ENCODE peak calls at places on chromosomes 7 and 10, in five cellular contexts. W is tibial artery, R is H7, Y is HAP-1, U is NT2/D1. L is an unnamed sample.

GRCh38 chr10:69494626-69495558 is 43.6 kb downstream of the TSPAN15 start:
- DNase-seq in W (no peak), R (peak; percentile 64), Y (no peak), U (no peak), L (peak; percentile 52)

GRCh38 chr7:131305152-131305551 is 22.5 kb upstream of the MKLN1 start:
- DNase-seq in W (no peak), R (no peak), Y (no peak), U (no peak), L (no peak)

GRCh38 chr7:27316311-27316710 is 73.7 kb downstream of the EVX1 start:
- DNase-seq in W (no peak), R (no peak), Y (no peak), U (no peak), L (no peak)

GRCh38 chr7:92835851-92836488 is 403 bp downstream of the CDK6 start:
- DNase-seq in W (peak; percentile 21), R (peak; percentile 27), Y (peak; percentile 32), U (no peak), L (no peak)

GRCh38 chr7:74462707-74463100 is 9.0 kb downstream of the GTF2IRD1 start:
- DNase-seq in W (no peak), R (peak; percentile 65), Y (no peak), U (no peak), L (no peak)

GRCh38 chr10:119113805-119114732 is 10.2 kb downstream of the DENND10 start:
- DNase-seq in W (no peak), R (no peak), Y (no peak), U (no peak), L (no peak)

GRCh38 chr7:86999737-87000136 is 59.7 kb downstream of the ELAPOR2 start:
- DNase-seq in W (no peak), R (no peak), Y (no peak), U (no peak), L (no peak)

GRCh38 chr10:127193125-127193524 is 3.3 kb downstream of the INSYN2A start:
- DNase-seq in W (no peak), R (no peak), Y (no peak), U (no peak), L (no peak)

GRCh38 chr10:112986791-112987190 is 36.7 kb downstream of the TCF7L2 start:
- DNase-seq in W (no peak), R (no peak), Y (no peak), U (no peak), L (no peak)

GRCh38 chr10:61159253-61159652 is 215.3 kb upstream of the RHOBTB1 start:
- DNase-seq in W (no peak), R (no peak), Y (no peak), U (no peak), L (no peak)

GRCh38 chr10:104937528-104937927 is 296.4 kb downstream of the SORCS3 start:
- DNase-seq in W (no peak), R (no peak), Y (no peak), U (no peak), L (no peak)

GRCh38 chr7:128704909-128705308 is 32.8 kb downstream of the GARIN1A start:
- DNase-seq in W (no peak), R (no peak), Y (no peak), U (no peak), L (no peak)

GRCh38 chr10:102644066-102644645 is at the start of gene TRIM8:
- DNase-seq in W (no peak), R (no peak), Y (no peak), U (no peak), L (no peak)

GRCh38 chr7:155839461-155839860 is 27.2 kb upstream of the SHH start:
- DNase-seq in W (no peak), R (no peak), Y (no peak), U (no peak), L (no peak)

GRCh38 chr10:72712136-72712535 is 20.2 kb downstream of the MCU start:
- DNase-seq in W (no peak), R (no peak), Y (no peak), U (no peak), L (no peak)

GRCh38 chr10:83195021-83195420 is 944.3 kb upstream of the GHITM start:
- DNase-seq in W (no peak), R (no peak), Y (no peak), U (no peak), L (no peak)

GRCh38 chr10:6513509-6513908 is 66.6 kb downstream of the PRKCQ start:
- DNase-seq in W (no peak), R (no peak), Y (no peak), U (no peak), L (no peak)

GRCh38 chr7:113710310-113711106 is 208.3 kb downstream of the PPP1R3A start:
- DNase-seq in W (no peak), R (peak; percentile 43), Y (peak; percentile 72), U (peak; percentile 81), L (no peak)

GRCh38 chr7:151313857-151314256 is 27.8 kb upstream of the NUB1 start:
- DNase-seq in W (peak; percentile 58), R (no peak), Y (no peak), U (no peak), L (no peak)

GRCh38 chr10:19546224-19546623 is 270.0 kb upstream of the PLXDC2 start:
- DNase-seq in W (no peak), R (no peak), Y (no peak), U (no peak), L (no peak)

GRCh38 chr10:5976689-5977470 is 463 bp downstream of the IL15RA start:
- DNase-seq in W (no peak), R (peak; percentile 80), Y (no peak), U (no peak), L (no peak)

GRCh38 chr7:79982151-79982770 is 152.4 kb upstream of the GNAI1 start:
- DNase-seq in W (no peak), R (no peak), Y (no peak), U (no peak), L (no peak)

GRCh38 chr10:83274088-83274487 is 865.2 kb upstream of the GHITM start:
- DNase-seq in W (no peak), R (peak; percentile 7), Y (no peak), U (no peak), L (no peak)

GRCh38 chr7:6221340-6222319 is 50.8 kb downstream of the CYTH3 start:
- DNase-seq in W (no peak), R (no peak), Y (no peak), U (no peak), L (no peak)

GRCh38 chr10:10804998-10805737 is 212.5 kb upstream of the CELF2 start:
- DNase-seq in W (no peak), R (no peak), Y (no peak), U (no peak), L (no peak)

GRCh38 chr7:129775695-129776396 is 164.3 kb downstream of the NRF1 start:
- DNase-seq in W (no peak), R (peak; percentile 89), Y (no peak), U (no peak), L (no peak)

GRCh38 chr7:129778770-129779601 is 167.5 kb downstream of the NRF1 start:
- DNase-seq in W (no peak), R (peak; percentile 89), Y (no peak), U (no peak), L (no peak)

GRCh38 chr7:129777993-129778769 is 166.7 kb downstream of the NRF1 start:
- DNase-seq in W (no peak), R (peak; percentile 76), Y (no peak), U (no peak), L (no peak)

GRCh38 chr7:129776397-129776792 is 164.9 kb downstream of the NRF1 start:
- DNase-seq in W (no peak), R (peak; percentile 74), Y (peak; percentile 78), U (peak; percentile 65), L (no peak)

GRCh38 chr7:129777195-129777844 is 165.8 kb downstream of the NRF1 start:
- DNase-seq in W (no peak), R (peak; percentile 66), Y (peak; percentile 23), U (no peak), L (no peak)
- H3K27me3 ChIP-seq in W (peaks cover 73% of the 10 kb centered on the region), R (peaks cover 61% of the 10 kb centered on the region), Y (no peaks in the 10 kb centered on the region), U (peaks cover 47% of the 10 kb centered on the region), L (peaks cover 6% of the 10 kb centered on the region)

GRCh38 chr10:130175074-130175473 is 38.9 kb downstream of the GLRX3 start:
- DNase-seq in W (no peak), R (no peak), Y (no peak), U (no peak), L (no peak)
- H3K36me3 ChIP-seq in W (peaks cover 26% of the 10 kb centered on the region), R (peaks cover 9% of the 10 kb centered on the region), Y (peaks cover 44% of the 10 kb centered on the region), U (peaks cover 43% of the 10 kb centered on the region), L (no peaks in the 10 kb centered on the region)

GRCh38 chr7:97022451-97023306 is 2.0 kb downstream of the DLX5 start:
- DNase-seq in W (no peak), R (peak; percentile 59), Y (no peak), U (no peak), L (no peak)

GRCh38 chr7:97025983-97026704 is 1.5 kb upstream of the DLX5 start:
- DNase-seq in W (no peak), R (peak; percentile 46), Y (no peak), U (no peak), L (no peak)

GRCh38 chr7:97026705-97027426 is 2.2 kb upstream of the DLX5 start:
- DNase-seq in W (no peak), R (no peak), Y (no peak), U (no peak), L (no peak)

GRCh38 chr7:97024209-97025129 is at the start of gene DLX5:
- DNase-seq in W (peak; percentile 61), R (peak; percentile 86), Y (peak; percentile 83), U (no peak), L (no peak)

GRCh38 chr7:97025130-97025499 is 484 bp upstream of the DLX5 start:
- DNase-seq in W (no peak), R (peak; percentile 54), Y (peak; percentile 19), U (no peak), L (no peak)
- H3K27me3 ChIP-seq in W (peaks cover 69% of the 10 kb centered on the region), R (peaks cover 77% of the 10 kb centered on the region), Y (no peaks in the 10 kb centered on the region), U (peaks cover 74% of the 10 kb centered on the region), L (no peaks in the 10 kb centered on the region)

GRCh38 chr10:124688366-124688765 is 55.8 kb downstream of the FAM53B start:
- DNase-seq in W (no peak), R (no peak), Y (no peak), U (no peak), L (no peak)
- H3K36me3 ChIP-seq in W (no peaks in the 10 kb centered on the region), R (no peaks in the 10 kb centered on the region), Y (peaks cover 6% of the 10 kb centered on the region), U (peaks cover 19% of the 10 kb centered on the region), L (no peaks in the 10 kb centered on the region)

GRCh38 chr7:480531-481218 is 39.0 kb downstream of the PDGFA start:
- DNase-seq in W (peak; percentile 17), R (peak; percentile 76), Y (no peak), U (no peak), L (no peak)
- H3K27me3 ChIP-seq in W (peaks cover 10% of the 10 kb centered on the region), R (no peaks in the 10 kb centered on the region), Y (no peaks in the 10 kb centered on the region), U (peaks cover 17% of the 10 kb centered on the region), L (peaks cover 28% of the 10 kb centered on the region)

GRCh38 chr7:102050864-102051460 is 233.5 kb downstream of the CUX1 start:
- DNase-seq in W (no peak), R (no peak), Y (no peak), U (no peak), L (no peak)
- H3K36me3 ChIP-seq in W (no peaks in the 10 kb centered on the region), R (no peaks in the 10 kb centered on the region), Y (no peaks in the 10 kb centered on the region), U (no peaks in the 10 kb centered on the region), L (no peaks in the 10 kb centered on the region)

GRCh38 chr7:99772565-99772964 is 11.4 kb downstream of the CYP3A4 start:
- DNase-seq in W (no peak), R (no peak), Y (no peak), U (no peak), L (no peak)
- H3K27me3 ChIP-seq in W (no peaks in the 10 kb centered on the region), R (no peaks in the 10 kb centered on the region), Y (peaks cover 15% of the 10 kb centered on the region), U (no peaks in the 10 kb centered on the region), L (no peaks in the 10 kb centered on the region)

L was measured in breast epithelium.